ENCODE peak calls at places on chromosomes 1 and 21, in eight cellular contexts. Y is left ventricle myocardium inferior, C is H9, H is fibroblast of the aortic adventitia, X is neural crest cell, K is thoracic aorta, Q is astrocyte of the spinal cord, F is bronchial epithelial cell. V is an unnamed sample.

GRCh38 chr1:82759035-82759434 is 958.3 kb downstream of the ADGRL2 start:
- DNase-seq in F (peak; percentile 17), C (no peak), H (no peak), Q (no peak), K (no peak), Y (no peak), X (no peak), V (peak; percentile 33)

GRCh38 chr21:17612023-17612564 is 607 bp downstream of the BTG3 start:
- DNase-seq in K (no peak), X (peak; percentile 18), H (peak; percentile 64), C (peak; percentile 31), Y (peak; percentile 22), Q (no peak), F (peak; percentile 59), V (no peak)

GRCh38 chr21:41921089-41921819 is 32.6 kb downstream of the C2CD2 start:
- DNase-seq in Y (no peak), C (no peak), K (no peak), H (no peak), X (no peak), Q (no peak), F (no peak), V (no peak)

GRCh38 chr1:107460009-107460408 is 319.2 kb downstream of the NTNG1 start:
- DNase-seq in X (no peak), K (no peak), Q (no peak), H (no peak), C (no peak), Y (no peak), F (no peak), V (no peak)

GRCh38 chr1:198187973-198188588 is 31.3 kb downstream of the NEK7 start:
- DNase-seq in H (no peak), F (peak; percentile 48), C (no peak), Y (no peak), K (no peak), X (no peak), Q (no peak), V (no peak)

GRCh38 chr1:2446861-2447260 is 29.2 kb upstream of the PLCH2 start:
- DNase-seq in C (no peak), H (no peak), F (no peak), Y (no peak), K (no peak), X (no peak), Q (no peak), V (no peak)

GRCh38 chr1:243440406-243440805 is 184.6 kb downstream of the SDCCAG8 start:
- DNase-seq in Y (no peak), F (no peak), H (no peak), C (no peak), Q (no peak), X (no peak), K (no peak), V (peak; percentile 59)

GRCh38 chr1:214912127-214912526 is 170.4 kb upstream of the KCNK2 start:
- DNase-seq in K (no peak), Y (no peak), X (no peak), C (no peak), Q (no peak), H (no peak), F (no peak), V (no peak)

GRCh38 chr1:224867715-224868114 is 61.8 kb upstream of the DNAH14 start:
- DNase-seq in X (no peak), Y (no peak), Q (no peak), C (no peak), K (no peak), F (peak; percentile 18), H (peak; percentile 43), V (no peak)

GRCh38 chr1:28411656-28412055 is 42.1 kb downstream of the PHACTR4 start:
- DNase-seq in F (no peak), X (no peak), Q (no peak), H (no peak), Y (no peak), K (no peak), C (no peak), V (no peak)

GRCh38 chr1:201334325-201335173 is 42.9 kb downstream of the TNNT2 start:
- DNase-seq in C (no peak), X (no peak), K (no peak), Y (no peak), Q (no peak), H (no peak), F (peak; percentile 32), V (no peak)

GRCh38 chr1:55257958-55258357 is 42.8 kb upstream of the USP24 start:
- DNase-seq in Y (no peak), Q (no peak), F (no peak), C (no peak), X (no peak), H (no peak), K (no peak), V (no peak)

GRCh38 chr1:54301494-54301893 is 101.5 kb downstream of the MRPL37 start:
- DNase-seq in C (no peak), K (no peak), F (no peak), Y (no peak), Q (no peak), X (no peak), H (no peak), V (peak; percentile 52)

GRCh38 chr1:246760426-246761347 is 36.5 kb downstream of the SCCPDH start:
- DNase-seq in F (no peak), H (no peak), C (no peak), K (no peak), Y (no peak), Q (no peak), X (no peak), V (no peak)

GRCh38 chr1:39788758-39789570 is at the start of gene BMP8B:
- DNase-seq in C (peak; percentile 78), K (no peak), H (no peak), X (no peak), F (no peak), Y (peak; percentile 49), Q (no peak), V (peak; percentile 60)

DNA sequence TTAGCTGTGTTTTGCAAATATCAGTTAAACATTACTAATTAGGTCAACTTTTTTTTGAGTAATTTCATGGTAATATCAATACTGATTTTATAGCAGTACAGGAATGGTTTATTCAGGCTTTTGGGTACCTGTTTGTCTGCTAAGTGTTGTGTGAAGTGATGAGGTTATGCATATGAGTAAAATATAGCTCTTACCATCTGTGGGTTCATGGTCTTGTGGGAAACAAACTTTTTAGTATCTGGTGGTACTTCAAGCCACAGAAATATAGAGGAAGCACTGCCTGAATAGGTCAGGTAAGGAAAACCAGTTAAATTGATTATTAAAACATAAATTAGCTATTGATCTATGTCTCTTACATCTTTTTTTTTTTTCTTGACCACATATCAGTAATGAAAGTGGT is 113.9 kb downstream of the RABGAP1L start:
- DNase-seq in C (no peak), F (no peak), X (no peak), Y (no peak), Q (no peak), H (no peak), K (no peak), V (no peak)
- TF ChIP-seq CTCF in C (no peak), F (no peak), X (no peak), Y (no peak), Q (no peak), H (no peak), K (no peak), V (no peak)

GRCh38 chr1:85330206-85330605 is 53.8 kb upstream of the BCL10 start:
- DNase-seq in Q (peak; percentile 88), K (no peak), C (no peak), H (peak; percentile 99), X (no peak), F (peak; percentile 85), Y (no peak), V (no peak)

GRCh38 chr1:85332575-85332974 is 56.1 kb upstream of the BCL10 start:
- DNase-seq in F (no peak), Y (no peak), H (no peak), X (no peak), Q (no peak), C (no peak), K (no peak), V (no peak)

GRCh38 chr1:85328713-85329376 is 52.4 kb upstream of the BCL10 start:
- DNase-seq in Y (no peak), K (no peak), X (no peak), C (peak; percentile 67), H (peak; percentile 99), Q (peak; percentile 97), F (peak; percentile 98), V (no peak)

GRCh38 chr1:85333186-85333585 is 56.8 kb upstream of the BCL10 start:
- DNase-seq in H (no peak), X (no peak), Y (no peak), C (no peak), F (no peak), Q (no peak), K (no peak), V (no peak)

DNA sequence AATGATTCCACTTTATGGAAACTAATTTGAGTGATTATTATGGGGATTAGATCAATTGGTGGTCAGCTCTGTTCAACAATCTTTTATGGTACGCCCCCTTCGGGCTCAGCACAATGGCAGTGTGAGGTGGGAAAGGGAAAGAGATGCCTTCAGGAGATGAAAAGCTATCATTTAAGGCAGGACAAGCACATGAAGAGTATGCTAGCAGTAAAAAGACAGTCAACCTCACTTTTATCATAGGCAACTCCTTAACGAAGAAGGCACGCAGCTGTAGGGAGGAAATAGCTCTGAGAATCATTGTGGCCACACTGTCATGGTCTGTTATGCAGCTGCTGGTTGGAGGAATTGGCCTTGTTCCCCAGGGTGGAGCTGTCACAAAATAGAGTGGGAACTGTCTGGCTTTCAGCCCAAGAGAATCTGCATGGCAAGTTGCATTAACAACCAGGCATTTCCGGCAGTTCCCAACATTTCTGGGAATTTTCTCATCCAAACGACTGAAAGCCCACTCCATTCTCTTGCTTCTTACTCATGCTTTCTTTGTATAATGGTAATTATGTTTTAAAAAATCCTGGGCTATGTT is 54.4 kb upstream of the BCL10 start:
- DNase-seq in Y (peak; percentile 34), Q (peak; percentile 94), K (peak; percentile 60), F (peak; percentile 39), X (no peak), H (peak; percentile 99), C (no peak), V (no peak)
- TF ChIP-seq CTCF in Y (no peak), Q (no peak), K (no peak), F (no peak), X (no peak), H (no peak), C (no peak), V (no peak)

DNA sequence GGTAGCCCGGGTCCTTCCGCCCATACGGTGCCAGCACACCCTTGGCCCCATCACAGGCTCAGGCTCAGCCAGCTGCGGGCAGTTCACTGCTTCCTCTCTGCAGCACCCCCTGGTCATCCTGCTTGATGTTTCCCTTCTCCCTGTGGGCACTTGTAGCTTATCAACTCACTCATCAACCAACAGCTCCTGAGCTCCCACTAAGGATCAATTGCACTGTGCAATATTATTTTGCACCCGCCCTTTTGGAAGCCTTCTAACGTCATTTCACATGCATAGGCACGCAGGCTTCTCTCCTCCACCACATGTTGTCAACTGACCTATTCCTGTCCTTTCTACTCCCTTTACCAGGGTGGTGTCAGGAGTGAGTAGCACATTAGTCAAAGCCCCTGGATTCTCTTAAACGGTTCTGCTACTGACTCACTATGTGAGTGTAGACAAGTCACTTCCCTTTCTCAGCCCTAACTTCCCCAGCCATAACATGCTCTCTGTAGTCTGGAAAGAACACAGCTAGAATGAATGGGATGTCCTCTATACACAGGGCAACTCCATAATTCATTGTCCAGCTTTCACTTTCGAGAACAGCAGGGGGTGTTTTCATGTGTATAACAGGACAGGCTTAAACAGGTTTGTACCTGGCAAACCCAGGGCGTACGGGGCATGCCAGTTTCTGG is 47.1 kb upstream of the IRF2BP2 start:
- DNase-seq in H (peak; percentile 92), Y (no peak), C (no peak), Q (peak; percentile 93), F (peak; percentile 100), K (no peak), X (no peak), V (no peak)
- TF ChIP-seq CTCF in H (peak; percentile 8), Y (no peak), C (no peak), Q (no peak), F (no peak), K (no peak), X (no peak), V (no peak)

GRCh38 chr21:26246073-26246472 is 75.5 kb upstream of the APP start:
- DNase-seq in Q (no peak), X (no peak), Y (no peak), K (no peak), H (no peak), F (no peak), C (no peak), V (no peak)
- TF ChIP-seq CTCF in Q (no peak), X (no peak), Y (no peak), K (no peak), H (no peak), F (no peak), C (no peak), V (no peak)